ENCODE peak calls at places on chromosomes 13 and 19, in four cellular contexts. S, T, W and L are unnamed samples. For H3K27me3, the result is how much of the 10 kb centered on the place peaks cover.

GRCh38 chr19:44690131-44690440 is 8.9 kb upstream of the CEACAM16 start:
- DNase-seq in W (no peak), S (no peak), T (no peak), L (no peak)

GRCh38 chr19:35628264-35628564 is 622 bp upstream of the RBM42 start:
- DNase-seq in S (no peak), W (no peak), T (no peak), L (no peak)

GRCh38 chr19:13001502-13002388 is 6.5 kb downstream of the NFIX start:
- DNase-seq in T (no peak), S (no peak), W (peak), L (no peak)

GRCh38 chr13:19155321-19155861 is 26.2 kb downstream of the TUBA3C start:
- DNase-seq in W (no peak), T (no peak), S (no peak), L (no peak)

GRCh38 chr13:54536112-54536511 is 1507.5 kb downstream of the OLFM4 start:
- DNase-seq in W (no peak), T (peak), S (no peak), L (no peak)

GRCh38 chr19:55179570-55180484 is at the start of gene SYT5:
- DNase-seq in S (no peak), W (no peak), T (peak), L (no peak)

GRCh38 chr19:41910240-41910991 is 17.8 kb downstream of the ERFL start:
- DNase-seq in T (no peak), S (no peak), W (no peak), L (no peak)

GRCh38 chr13:109412232-109412935 is 374.0 kb downstream of the IRS2 start:
- DNase-seq in T (peak), S (peak), W (no peak), L (no peak)

GRCh38 chr13:62482351-62482750 is 1066.7 kb upstream of the PCDH20 start:
- DNase-seq in T (no peak), W (no peak), S (no peak), L (no peak)

GRCh38 chr13:111954681-111955411 is 112.1 kb upstream of the SOX1 start:
- DNase-seq in T (no peak), S (no peak), W (no peak), L (no peak)

GRCh38 chr13:108352599-108352998 is 83.1 kb downstream of the TNFSF13B start:
- DNase-seq in S (no peak), W (no peak), T (no peak), L (no peak)

GRCh38 chr19:17405250-17406038 is at the start of gene BST2:
- DNase-seq in T (peak), S (peak), W (peak), L (no peak)

GRCh38 chr13:90448466-90449037 is 898.9 kb upstream of the MIR17HG start:
- DNase-seq in S (no peak), W (no peak), T (no peak), L (no peak)

GRCh38 chr19:39566064-39566463 is 26.1 kb upstream of the EID2 start:
- DNase-seq in W (no peak), S (no peak), T (no peak), L (no peak)

GRCh38 chr19:56091066-56091490 is 30.0 kb downstream of the ZNF787 start:
- DNase-seq in S (peak), T (no peak), W (no peak), L (no peak)

GRCh38 chr19:11405846-11406643 is 13.1 kb downstream of the RGL3 start:
- DNase-seq in T (peak), S (no peak), W (no peak), L (no peak)

GRCh38 chr13:80556291-80556690 is 215.4 kb upstream of the SPRY2 start:
- DNase-seq in T (no peak), W (no peak), S (peak), L (no peak)

GRCh38 chr19:10217085-10217484 is 14.0 kb downstream of the S1PR2 start:
- DNase-seq in T (no peak), W (no peak), S (no peak), L (no peak)

GRCh38 chr13:84263354-84264069 is 381.2 kb upstream of the SLITRK1 start:
- DNase-seq in S (no peak), T (no peak), W (no peak), L (no peak)

GRCh38 chr19:42443944-42444398 is 1.2 kb upstream of the CXCL17 start:
- DNase-seq in T (no peak), W (no peak), S (no peak), L (no peak)

GRCh38 chr19:16062789-16063188 is 13.5 kb upstream of the TPM4 start:
- DNase-seq in S (no peak), T (peak), W (no peak), L (no peak)

GRCh38 chr13:50079278-50080157 is 64.3 kb downstream of the KCNRG start:
- DNase-seq in W (no peak), T (no peak), S (no peak), L (no peak)

GRCh38 chr19:58020129-58020528 is 13.7 kb upstream of the ZSCAN1 start:
- DNase-seq in T (no peak), S (no peak), W (no peak), L (no peak)

GRCh38 chr13:69585656-69586055 is 522.0 kb upstream of the ATXN8OS start:
- DNase-seq in T (no peak), S (no peak), W (no peak), L (no peak)
- TF ChIP-seq CTCF in T (peak), S (no peak), W (no peak), L (no peak)

GRCh38 chr19:7790416-7790815 is 27.4 kb downstream of the CLEC4M start:
- DNase-seq in S (no peak), W (no peak), T (no peak), L (no peak)

GRCh38 chr19:7792286-7792685 is 29.2 kb downstream of the CLEC4M start:
- DNase-seq in T (no peak), W (no peak), S (peak), L (no peak)

GRCh38 chr19:7789447-7789846 is 26.4 kb downstream of the CLEC4M start:
- DNase-seq in W (no peak), S (no peak), T (peak), L (no peak)

GRCh38 chr19:7795555-7796161 is 32.6 kb downstream of the CLEC4M start:
- DNase-seq in T (no peak), S (no peak), W (no peak), L (peak)

GRCh38 chr19:7793493-7793892 is 30.4 kb downstream of the CLEC4M start:
- DNase-seq in S (no peak), T (no peak), W (no peak), L (no peak)
- H3K27me3 ChIP-seq in S (under half), T (half or more), W (under half), L (under half)

DNA sequence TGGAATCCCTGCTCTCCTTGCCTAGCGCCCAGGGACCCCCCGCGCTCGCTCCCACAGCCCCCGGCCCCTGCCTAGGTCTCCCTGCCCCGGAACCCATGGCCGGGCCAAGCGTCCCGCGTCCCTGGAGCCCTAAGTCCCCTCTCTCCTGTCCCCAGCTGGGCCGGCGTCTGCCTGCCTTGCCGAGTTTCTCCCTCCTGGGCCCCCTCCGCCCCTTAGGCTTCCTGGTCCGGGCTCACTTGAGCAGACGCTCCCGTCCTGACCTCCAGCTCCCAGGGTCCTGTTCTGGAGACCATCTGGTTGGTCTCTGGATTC is 603 bp downstream of the NCLN start:
- DNase-seq in T (peak), S (no peak), W (no peak), L (no peak)
- H3K27ac ChIP-seq in T (no peak), S (peak), W (peak), L (peak)

GRCh38 chr13:27309967-27310598 is 39.5 kb downstream of the RASL11A start:
- DNase-seq in S (peak), T (no peak), W (no peak), L (no peak)
- TF ChIP-seq CTCF in S (no peak), T (no peak), W (no peak), L (no peak)

GRCh38 chr19:1756705-1757445 is 3.6 kb downstream of the ONECUT3 start:
- DNase-seq in W (no peak), T (no peak), S (no peak), L (no peak)
- H3K27me3 ChIP-seq in W (half or more), T (half or more), S (half or more), L (half or more)

GRCh38 chr19:2625434-2625833 is 77.1 kb downstream of the GNG7 start:
- DNase-seq in S (no peak), W (no peak), T (no peak), L (no peak)
- H3K27ac ChIP-seq in S (no peak), W (no peak), T (no peak), L (no peak)

DNA sequence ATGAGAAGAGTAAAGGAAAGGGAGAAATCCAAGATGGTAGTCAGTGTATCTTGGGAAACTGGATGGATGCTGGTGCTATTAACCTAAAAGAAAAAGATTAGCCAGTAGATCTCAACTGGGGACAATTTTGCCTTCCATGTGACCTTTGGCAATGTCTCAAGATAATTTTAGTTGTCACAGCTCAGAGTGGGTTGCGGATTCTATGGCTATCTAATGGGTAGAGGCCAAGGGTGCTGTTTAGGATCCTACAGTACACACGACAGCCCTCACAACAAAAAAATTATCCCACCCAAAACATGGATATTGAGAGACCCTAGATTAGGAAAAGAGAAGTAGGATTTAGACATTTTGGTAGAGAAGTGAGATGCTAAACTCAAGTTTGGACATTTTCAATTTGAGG is 258.9 kb downstream of the GPC5 start:
- DNase-seq in S (no peak), T (no peak), W (no peak), L (no peak)
- TF ChIP-seq CTCF in S (no peak), T (no peak), W (no peak), L (no peak)